ENCODE peak calls at places on chromosomes 16 and 17, in four cellular contexts. Z is astrocyte, F is GM13976, X is fibroblast of lung. U is an unnamed sample.

GRCh38 chr16:1961651-1962067 is 2.3 kb downstream of the NDUFB10 start:
- DNase-seq in Z (no peak), F (no peak), X (no peak), U (no peak)

GRCh38 chr17:40326014-40326831 is 17.2 kb downstream of the RARA start:
- DNase-seq in Z (no peak), F (peak), X (no peak), U (no peak)

GRCh38 chr17:4006165-4006589 is 41.9 kb upstream of the ATP2A3 start:
- DNase-seq in Z (no peak), F (no peak), X (no peak), U (no peak)

GRCh38 chr17:13477180-13477611 is 124.5 kb downstream of the HS3ST3A1 start:
- DNase-seq in Z (peak), F (no peak), X (peak), U (peak)

GRCh38 chr17:56751145-56751743 is 82.5 kb downstream of the C17orf67 start:
- DNase-seq in Z (no peak), F (no peak), X (no peak), U (no peak)

GRCh38 chr17:7856081-7856791 is 1.1 kb downstream of the NAA38 start:
- DNase-seq in Z (no peak), F (no peak), X (peak), U (peak)

GRCh38 chr16:28596840-28597691 is at the start of gene SULT1A2:
- DNase-seq in Z (peak), F (no peak), X (no peak), U (peak)

GRCh38 chr17:8426094-8426720 is 9.5 kb upstream of the NDEL1 start:
- DNase-seq in Z (no peak), F (no peak), X (no peak), U (no peak)

GRCh38 chr17:4550534-4551039 is 4.6 kb downstream of the MYBBP1A start:
- DNase-seq in Z (no peak), F (no peak), X (no peak), U (no peak)

GRCh38 chr17:74738051-74738996 is 1.3 kb downstream of the RAB37 start:
- DNase-seq in Z (no peak), F (peak), X (peak), U (no peak)

GRCh38 chr17:61075988-61076387 is 323.7 kb upstream of the TBX2 start:
- DNase-seq in Z (no peak), F (no peak), X (no peak), U (no peak)

GRCh38 chr17:78870621-78871020 is 30.0 kb upstream of the USP36 start:
- DNase-seq in Z (no peak), F (no peak), X (no peak), U (no peak)

GRCh38 chr17:54891176-54891821 is 9.4 kb upstream of the TOM1L1 start:
- DNase-seq in Z (peak), F (peak), X (peak), U (peak)
- TF ChIP-seq CTCF in Z (peak), F (no peak), X (peak), U (peak)

GRCh38 chr16:21276090-21276489 is 2.0 kb downstream of the CRYM start:
- DNase-seq in Z (no peak), F (no peak), X (no peak), U (no peak)
- TF ChIP-seq CTCF in Z (no peak), F (no peak), X (no peak), U (no peak)

GRCh38 chr17:48856122-48856821 is 25.4 kb downstream of the CALCOCO2 start:
- DNase-seq in Z (no peak), F (no peak), X (no peak), U (no peak)

GRCh38 chr17:48854774-48855476 is 24.1 kb downstream of the CALCOCO2 start:
- DNase-seq in Z (no peak), F (no peak), X (no peak), U (no peak)

DNA sequence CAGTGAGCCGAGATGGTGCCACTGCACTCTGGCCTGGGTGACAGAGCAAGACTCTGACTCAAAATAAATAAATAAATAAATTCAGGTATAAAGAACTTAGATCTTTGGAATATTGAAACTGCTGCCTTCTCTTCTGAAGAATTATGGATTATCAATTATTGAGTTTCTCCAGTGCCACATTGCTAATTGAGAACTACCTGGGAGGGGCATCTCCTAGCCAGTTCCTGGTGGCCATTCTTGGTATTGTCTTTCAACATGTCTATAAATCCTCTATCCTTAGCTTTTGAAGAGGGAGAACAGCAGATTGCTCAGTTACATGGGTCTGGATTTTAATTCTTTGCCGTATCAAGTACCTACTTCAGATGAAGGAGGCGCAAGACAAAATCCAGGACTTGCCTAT is 29.2 kb downstream of the CALCOCO2 start:
- DNase-seq in Z (no peak), F (no peak), X (no peak), U (no peak)
- TF ChIP-seq CTCF in Z (peak), F (no peak), X (peak), U (no peak)

DNA sequence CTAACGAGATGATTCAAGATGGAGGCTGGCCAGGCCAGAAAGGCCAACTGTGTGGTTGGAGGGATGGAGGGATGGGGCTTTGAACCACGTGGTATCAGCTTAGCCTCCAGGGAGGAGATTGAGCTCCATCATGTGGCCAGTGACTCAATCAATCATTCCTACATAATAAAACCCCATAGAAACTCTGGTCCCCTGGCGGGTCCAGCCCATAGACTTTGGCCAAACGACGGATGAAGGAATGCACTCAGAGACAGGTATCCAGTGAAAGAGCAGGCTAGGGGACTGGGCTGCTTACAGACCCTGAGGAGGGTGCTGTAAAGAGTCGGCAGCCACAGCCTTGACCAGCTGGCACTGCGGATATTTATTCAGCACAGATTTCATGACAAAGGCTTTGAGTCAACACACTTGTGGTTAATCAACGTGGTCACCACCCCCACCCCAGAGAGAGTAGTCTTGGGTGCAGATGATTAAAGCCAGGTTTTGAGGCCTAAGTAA is 308.7 kb upstream of the TNRC6C start:
- DNase-seq in Z (peak), F (no peak), X (peak), U (peak)
- TF ChIP-seq CTCF in Z (no peak), F (no peak), X (no peak), U (no peak)